ENCODE peak calls at places on chromosomes 2 and 18, in nine cellular contexts. One of them, this sample, is unnamed.

GRCh38 chr18:37534627-37535026 is 31.0 kb downstream of the CELF4 start:
- ATAC-seq in activated CD8-positive, alpha-beta memory T cell treated with anti-CD3 and anti-CD28 coated beads, Interleukin-2, amount 10 ng/mL, durations not matched to agents 7 days and 5 days: no peak
- ATAC-seq in naive thymus-derived CD8-positive, alpha-beta T cell: no peak
- ATAC-seq in T-helper 17 cell: no peak
- ATAC-seq in upper lobe of right lung: no peak
- ATAC-seq in activated CD8-positive, alpha-beta T cell treated with anti-CD3 and anti-CD28 coated beads for 36 hours: no peak
- ATAC-seq in activated T-cell treated with anti-CD3 and anti-CD28 coated beads, Interleukin-2, amount 50 U/mL, for 72 hours: no peak
- ATAC-seq in DND-41: no peak
- ATAC-seq in activated B cell treated with CpG ODN at 0.5 μM for 24 hours: no peak
- ATAC-seq in this sample: no peak

GRCh38 chr2:231709981-231710750 is 1.8 kb downstream of the PTMA start:
- ATAC-seq in activated CD8-positive, alpha-beta memory T cell treated with anti-CD3 and anti-CD28 coated beads, Interleukin-2, amount 10 ng/mL, durations not matched to agents 7 days and 5 days: peak
- ATAC-seq in DND-41: peak
- ATAC-seq in activated B cell treated with CpG ODN at 0.5 μM for 24 hours: peak
- ATAC-seq in T-helper 17 cell: peak
- ATAC-seq in activated CD8-positive, alpha-beta T cell treated with anti-CD3 and anti-CD28 coated beads for 36 hours: peak
- ATAC-seq in upper lobe of right lung: peak
- ATAC-seq in naive thymus-derived CD8-positive, alpha-beta T cell: peak
- ATAC-seq in activated T-cell treated with anti-CD3 and anti-CD28 coated beads, Interleukin-2, amount 50 U/mL, for 72 hours: peak
- ATAC-seq in this sample: peak

GRCh38 chr2:230914886-230915285 is 10.2 kb downstream of the GPR55 start:
- ATAC-seq in T-helper 17 cell: no peak
- ATAC-seq in activated B cell treated with CpG ODN at 0.5 μM for 24 hours: no peak
- ATAC-seq in upper lobe of right lung: no peak
- ATAC-seq in activated CD8-positive, alpha-beta T cell treated with anti-CD3 and anti-CD28 coated beads for 36 hours: no peak
- ATAC-seq in DND-41: no peak
- ATAC-seq in naive thymus-derived CD8-positive, alpha-beta T cell: no peak
- ATAC-seq in activated CD8-positive, alpha-beta memory T cell treated with anti-CD3 and anti-CD28 coated beads, Interleukin-2, amount 10 ng/mL, durations not matched to agents 7 days and 5 days: no peak
- ATAC-seq in activated T-cell treated with anti-CD3 and anti-CD28 coated beads, Interleukin-2, amount 50 U/mL, for 72 hours: no peak
- ATAC-seq in this sample: no peak

GRCh38 chr2:237830522-237830921 is 28.9 kb upstream of the RAMP1 start:
- ATAC-seq in activated CD8-positive, alpha-beta memory T cell treated with anti-CD3 and anti-CD28 coated beads, Interleukin-2, amount 10 ng/mL, durations not matched to agents 7 days and 5 days: no peak
- ATAC-seq in DND-41: no peak
- ATAC-seq in activated T-cell treated with anti-CD3 and anti-CD28 coated beads, Interleukin-2, amount 50 U/mL, for 72 hours: no peak
- ATAC-seq in activated B cell treated with CpG ODN at 0.5 μM for 24 hours: no peak
- ATAC-seq in naive thymus-derived CD8-positive, alpha-beta T cell: no peak
- ATAC-seq in T-helper 17 cell: no peak
- ATAC-seq in activated CD8-positive, alpha-beta T cell treated with anti-CD3 and anti-CD28 coated beads for 36 hours: no peak
- ATAC-seq in upper lobe of right lung: no peak
- ATAC-seq in this sample: no peak

GRCh38 chr2:98478861-98479770 is 34.5 kb downstream of the INPP4A start:
- ATAC-seq in activated CD8-positive, alpha-beta memory T cell treated with anti-CD3 and anti-CD28 coated beads, Interleukin-2, amount 10 ng/mL, durations not matched to agents 7 days and 5 days: peak
- ATAC-seq in upper lobe of right lung: peak
- ATAC-seq in naive thymus-derived CD8-positive, alpha-beta T cell: peak
- ATAC-seq in DND-41: peak
- ATAC-seq in T-helper 17 cell: peak
- ATAC-seq in activated CD8-positive, alpha-beta T cell treated with anti-CD3 and anti-CD28 coated beads for 36 hours: peak
- ATAC-seq in activated B cell treated with CpG ODN at 0.5 μM for 24 hours: no peak
- ATAC-seq in activated T-cell treated with anti-CD3 and anti-CD28 coated beads, Interleukin-2, amount 50 U/mL, for 72 hours: peak
- ATAC-seq in this sample: no peak

GRCh38 chr2:186031229-186031628 is 292.6 kb downstream of the FSIP2 start:
- ATAC-seq in activated B cell treated with CpG ODN at 0.5 μM for 24 hours: no peak
- ATAC-seq in upper lobe of right lung: no peak
- ATAC-seq in naive thymus-derived CD8-positive, alpha-beta T cell: no peak
- ATAC-seq in activated T-cell treated with anti-CD3 and anti-CD28 coated beads, Interleukin-2, amount 50 U/mL, for 72 hours: no peak
- ATAC-seq in DND-41: no peak
- ATAC-seq in activated CD8-positive, alpha-beta memory T cell treated with anti-CD3 and anti-CD28 coated beads, Interleukin-2, amount 10 ng/mL, durations not matched to agents 7 days and 5 days: no peak
- ATAC-seq in activated CD8-positive, alpha-beta T cell treated with anti-CD3 and anti-CD28 coated beads for 36 hours: no peak
- ATAC-seq in T-helper 17 cell: no peak
- ATAC-seq in this sample: no peak

GRCh38 chr2:190791347-190791982 is 89.2 kb upstream of the GLS start:
- ATAC-seq in naive thymus-derived CD8-positive, alpha-beta T cell: no peak
- ATAC-seq in upper lobe of right lung: peak
- ATAC-seq in DND-41: peak
- ATAC-seq in T-helper 17 cell: no peak
- ATAC-seq in activated T-cell treated with anti-CD3 and anti-CD28 coated beads, Interleukin-2, amount 50 U/mL, for 72 hours: peak
- ATAC-seq in activated CD8-positive, alpha-beta memory T cell treated with anti-CD3 and anti-CD28 coated beads, Interleukin-2, amount 10 ng/mL, durations not matched to agents 7 days and 5 days: peak
- ATAC-seq in activated CD8-positive, alpha-beta T cell treated with anti-CD3 and anti-CD28 coated beads for 36 hours: peak
- ATAC-seq in activated B cell treated with CpG ODN at 0.5 μM for 24 hours: no peak
- ATAC-seq in this sample: no peak

GRCh38 chr2:215796160-215796559 is 217.2 kb downstream of the MREG start:
- ATAC-seq in activated CD8-positive, alpha-beta T cell treated with anti-CD3 and anti-CD28 coated beads for 36 hours: peak
- ATAC-seq in T-helper 17 cell: no peak
- ATAC-seq in naive thymus-derived CD8-positive, alpha-beta T cell: no peak
- ATAC-seq in activated T-cell treated with anti-CD3 and anti-CD28 coated beads, Interleukin-2, amount 50 U/mL, for 72 hours: peak
- ATAC-seq in upper lobe of right lung: peak
- ATAC-seq in activated CD8-positive, alpha-beta memory T cell treated with anti-CD3 and anti-CD28 coated beads, Interleukin-2, amount 10 ng/mL, durations not matched to agents 7 days and 5 days: no peak
- ATAC-seq in activated B cell treated with CpG ODN at 0.5 μM for 24 hours: no peak
- ATAC-seq in DND-41: peak
- ATAC-seq in this sample: no peak

GRCh38 chr2:237440819-237441281 is 26.9 kb upstream of the COL6A3 start:
- ATAC-seq in activated CD8-positive, alpha-beta memory T cell treated with anti-CD3 and anti-CD28 coated beads, Interleukin-2, amount 10 ng/mL, durations not matched to agents 7 days and 5 days: peak
- ATAC-seq in naive thymus-derived CD8-positive, alpha-beta T cell: no peak
- ATAC-seq in activated CD8-positive, alpha-beta T cell treated with anti-CD3 and anti-CD28 coated beads for 36 hours: peak
- ATAC-seq in DND-41: no peak
- ATAC-seq in T-helper 17 cell: no peak
- ATAC-seq in activated B cell treated with CpG ODN at 0.5 μM for 24 hours: no peak
- ATAC-seq in activated T-cell treated with anti-CD3 and anti-CD28 coated beads, Interleukin-2, amount 50 U/mL, for 72 hours: peak
- ATAC-seq in upper lobe of right lung: no peak
- ATAC-seq in this sample: peak

GRCh38 chr18:13290856-13291271 is 72.3 kb downstream of the LDLRAD4 start:
- ATAC-seq in activated T-cell treated with anti-CD3 and anti-CD28 coated beads, Interleukin-2, amount 50 U/mL, for 72 hours: peak
- ATAC-seq in activated CD8-positive, alpha-beta memory T cell treated with anti-CD3 and anti-CD28 coated beads, Interleukin-2, amount 10 ng/mL, durations not matched to agents 7 days and 5 days: peak
- ATAC-seq in naive thymus-derived CD8-positive, alpha-beta T cell: no peak
- ATAC-seq in upper lobe of right lung: no peak
- ATAC-seq in activated B cell treated with CpG ODN at 0.5 μM for 24 hours: no peak
- ATAC-seq in T-helper 17 cell: peak
- ATAC-seq in activated CD8-positive, alpha-beta T cell treated with anti-CD3 and anti-CD28 coated beads for 36 hours: peak
- ATAC-seq in DND-41: no peak
- ATAC-seq in this sample: peak